ENCODE peak calls at places on chromosomes 7 and 10, in eight cellular contexts. U is ascending aorta, Z is colonic mucosa, F is left ventricle myocardium inferior, A is Peyer's patch, J is NT2/D1, B is GM23338, H is heart left ventricle. W is an unnamed sample.
A peak's percentile ranks its signal among the peaks of the same experiment; 100 is the strongest.

GRCh38 chr7:77759294-77759889 is 38.8 kb downstream of the TMEM60 start:
- DNase-seq in U (peak; percentile 78), Z (peak; percentile 85), F (no peak), A (no peak), J (peak; percentile 51), B (peak; percentile 84), H (no peak), W (peak; percentile 67)

GRCh38 chr10:59557052-59557451 is 152.6 kb downstream of the SLC16A9 start:
- DNase-seq in U (no peak), Z (no peak), F (no peak), A (no peak), J (peak; percentile 18), B (peak; percentile 77), H (no peak), W (no peak)

GRCh38 chr10:89274928-89275327 is 23.4 kb upstream of the LIPA start:
- DNase-seq in U (no peak), Z (no peak), F (no peak), A (no peak), J (no peak), B (no peak), H (no peak), W (no peak)

GRCh38 chr10:29687411-29688160 is 52.8 kb upstream of the SVIL start:
- DNase-seq in U (no peak), Z (no peak), F (no peak), A (no peak), J (no peak), B (peak; percentile 38), H (no peak), W (no peak)

GRCh38 chr10:98273454-98273850 is 5.5 kb upstream of the LOXL4 start:
- DNase-seq in U (peak; percentile 39), Z (no peak), F (no peak), A (no peak), J (no peak), B (no peak), H (no peak), W (no peak)

GRCh38 chr7:40500209-40500608 is 365.4 kb downstream of the SUGCT start:
- DNase-seq in U (no peak), Z (no peak), F (no peak), A (no peak), J (no peak), B (no peak), H (peak; percentile 29), W (no peak)

GRCh38 chr7:35011085-35011484 is 26.2 kb downstream of the DPY19L1 start:
- DNase-seq in U (no peak), Z (no peak), F (no peak), A (no peak), J (no peak), B (no peak), H (no peak), W (no peak)

GRCh38 chr7:79451580-79451979 is 1.9 kb downstream of the MAGI2 start:
- DNase-seq in U (no peak), Z (no peak), F (no peak), A (no peak), J (no peak), B (no peak), H (no peak), W (no peak)

GRCh38 chr7:43750016-43750887 is 8.2 kb upstream of the BLVRA start:
- DNase-seq in U (no peak), Z (no peak), F (no peak), A (no peak), J (no peak), B (no peak), H (peak; percentile 35), W (no peak)

GRCh38 chr7:36967387-36967786 is 243.1 kb upstream of the AOAH start:
- DNase-seq in U (peak; percentile 79), Z (peak; percentile 56), F (peak; percentile 35), A (no peak), J (peak; percentile 71), B (peak; percentile 93), H (peak; percentile 62), W (peak; percentile 76)

GRCh38 chr10:78742730-78743615 is 325.8 kb upstream of the ZMIZ1 start:
- DNase-seq in U (no peak), Z (no peak), F (no peak), A (no peak), J (no peak), B (no peak), H (peak; percentile 57), W (no peak)

GRCh38 chr10:83373659-83374058 is 765.6 kb upstream of the GHITM start:
- DNase-seq in U (no peak), Z (no peak), F (no peak), A (no peak), J (peak; percentile 13), B (peak; percentile 65), H (peak; percentile 29), W (peak; percentile 11)

DNA sequence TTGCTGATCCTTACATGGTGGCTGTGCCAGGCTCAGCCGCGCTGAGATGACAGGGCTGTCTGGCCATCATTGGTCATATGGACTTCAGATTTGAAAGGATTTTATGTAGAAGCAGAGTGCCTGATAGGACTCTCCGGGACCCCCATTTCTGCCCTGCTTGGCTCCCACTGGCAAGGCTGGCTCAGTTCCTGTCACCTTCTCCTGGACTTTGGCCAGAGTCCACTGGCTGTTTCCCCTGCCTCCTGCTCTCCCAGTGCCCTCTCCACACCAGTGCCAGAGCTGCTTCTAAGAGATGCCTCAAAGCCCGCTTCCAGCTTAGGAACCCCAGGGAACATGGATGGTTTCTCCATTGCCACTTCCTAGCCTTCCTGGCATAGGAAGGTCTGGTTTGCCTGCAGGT is 5.1 kb upstream of the SH2D4B start:
- DNase-seq in U (no peak), Z (no peak), F (no peak), A (no peak), J (no peak), B (no peak), H (no peak), W (no peak)
- H3K4me1 ChIP-seq in U (no peaks in the 10 kb centered on the region), Z (no peaks in the 10 kb centered on the region), F (peaks cover 40% of the 10 kb centered on the region), A (no peaks in the 10 kb centered on the region), J (no peaks in the 10 kb centered on the region), B (peaks cover 12% of the 10 kb centered on the region), H (peaks cover 22% of the 10 kb centered on the region), W (peaks cover 2% of the 10 kb centered on the region)

DNA sequence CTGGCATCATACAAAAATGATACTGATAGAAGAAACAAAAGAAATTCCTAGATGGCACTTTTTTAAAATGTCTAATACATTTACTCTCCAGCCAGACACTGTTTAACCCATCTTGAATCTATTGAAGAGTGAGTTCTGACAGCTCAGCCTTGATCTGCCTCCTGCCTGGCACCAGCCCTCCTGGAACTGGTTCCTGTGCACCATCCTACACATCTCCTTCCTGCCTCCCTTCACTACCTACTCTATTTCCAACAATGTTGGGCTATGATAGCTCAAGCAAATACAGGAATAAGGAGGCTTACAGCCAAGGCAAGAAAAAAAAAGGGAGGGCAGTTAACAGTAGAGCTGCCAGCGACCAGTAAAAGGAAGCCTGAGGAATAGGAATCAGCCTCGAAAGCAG is 3.2 kb downstream of the FRMPD2 start:
- DNase-seq in U (no peak), Z (no peak), F (no peak), A (no peak), J (no peak), B (no peak), H (no peak), W (no peak)
- H3K4me1 ChIP-seq in U (no peaks in the 10 kb centered on the region), Z (no peaks in the 10 kb centered on the region), F (no peaks in the 10 kb centered on the region), A (no peaks in the 10 kb centered on the region), J (peaks cover 7% of the 10 kb centered on the region), B (no peaks in the 10 kb centered on the region), H (no peaks in the 10 kb centered on the region), W (no peaks in the 10 kb centered on the region)

DNA sequence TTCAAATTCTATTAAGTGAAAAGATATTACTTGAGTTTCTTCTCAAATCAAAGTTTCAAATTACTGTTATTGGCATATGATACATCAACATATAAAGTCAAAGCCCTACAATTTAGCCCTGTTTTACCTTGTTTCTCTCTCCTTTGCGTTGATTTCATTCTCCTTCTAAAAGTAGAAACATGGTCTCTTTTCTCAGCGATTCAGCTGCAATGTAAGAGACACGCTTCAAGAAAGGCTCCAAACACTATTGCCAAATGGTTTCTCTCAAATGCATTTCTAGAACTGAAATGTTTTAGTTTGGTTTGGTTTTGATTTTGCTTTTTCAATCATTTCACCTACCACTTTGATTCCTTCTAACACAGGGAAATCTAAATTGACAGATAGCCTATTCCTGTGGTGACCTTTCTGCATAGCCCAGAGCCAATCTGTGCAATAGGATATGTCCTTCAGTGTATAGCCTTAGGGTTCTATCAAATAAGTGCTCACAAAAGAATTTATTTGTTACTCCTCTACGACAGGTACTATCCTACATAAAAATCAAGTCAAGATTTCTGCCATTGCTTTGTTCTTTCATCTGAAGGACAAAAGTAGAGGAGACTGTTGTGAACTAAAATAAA is 47.3 kb downstream of the CTNNA3 start:
- DNase-seq in U (no peak), Z (no peak), F (no peak), A (no peak), J (no peak), B (no peak), H (no peak), W (no peak)
- H3K4me1 ChIP-seq in U (no peaks in the 10 kb centered on the region), Z (no peaks in the 10 kb centered on the region), F (peaks cover 7% of the 10 kb centered on the region), A (no peaks in the 10 kb centered on the region), J (no peaks in the 10 kb centered on the region), B (no peaks in the 10 kb centered on the region), H (peaks cover 4% of the 10 kb centered on the region), W (no peaks in the 10 kb centered on the region)

DNA sequence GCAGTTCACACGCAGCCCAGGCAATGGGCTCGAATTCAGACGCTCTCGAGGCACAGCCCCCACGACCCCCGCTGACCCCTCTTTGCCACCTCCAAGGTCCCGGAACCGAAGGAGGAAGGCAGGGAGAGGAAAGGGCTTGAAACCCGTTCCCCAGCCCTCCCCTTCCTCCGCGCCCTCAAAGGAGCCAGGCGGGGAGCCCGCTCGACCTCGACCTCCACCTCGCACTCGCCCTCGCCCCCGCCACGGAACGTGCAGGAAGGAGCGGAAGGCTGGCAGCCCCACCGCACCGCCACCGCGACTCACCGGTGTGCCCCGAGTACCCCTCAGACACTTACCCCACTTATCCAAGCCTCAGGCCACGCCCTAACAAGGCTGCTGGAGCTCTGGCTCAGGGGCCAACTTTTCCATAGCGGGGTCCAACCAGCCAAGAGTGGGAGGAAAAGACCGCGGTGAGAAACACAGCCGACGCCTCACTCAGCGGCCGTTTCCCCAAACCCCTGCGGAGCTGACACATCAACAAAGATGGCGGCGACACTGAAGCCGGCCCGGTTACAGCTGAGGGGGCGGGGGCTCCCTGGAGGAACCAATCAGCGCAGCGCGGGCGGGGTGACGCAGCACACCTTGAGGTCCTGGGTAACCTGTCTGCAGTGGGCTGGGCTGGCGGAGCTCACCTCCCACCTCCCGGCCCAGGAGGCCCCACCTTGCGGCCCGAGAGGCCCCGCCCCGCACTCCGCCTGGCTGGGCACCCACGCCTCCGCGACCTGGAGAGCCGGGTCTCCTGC is at the start of gene CCDC186:
- DNase-seq in U (peak; percentile 97), Z (peak; percentile 98), F (peak; percentile 95), A (peak; percentile 99), J (peak; percentile 94), B (peak; percentile 99), H (peak; percentile 97), W (peak; percentile 92)
- H3K4me1 ChIP-seq in U (no peaks in the 10 kb centered on the region), Z (no peaks in the 10 kb centered on the region), F (peaks cover 42% of the 10 kb centered on the region), A (no peaks in the 10 kb centered on the region), J (no peaks in the 10 kb centered on the region), B (peaks cover 10% of the 10 kb centered on the region), H (peaks cover 9% of the 10 kb centered on the region), W (no peaks in the 10 kb centered on the region)

GRCh38 chr10:33293081-33293480 is 41.4 kb downstream of the NRP1 start:
- DNase-seq in U (no peak), Z (no peak), F (no peak), A (no peak), J (no peak), B (no peak), H (no peak), W (no peak)
- H3K4me1 ChIP-seq in U (peaks cover 11% of the 10 kb centered on the region), Z (no peaks in the 10 kb centered on the region), F (peaks cover 100% of the 10 kb centered on the region), A (no peaks in the 10 kb centered on the region), J (no peaks in the 10 kb centered on the region), B (peaks cover 14% of the 10 kb centered on the region), H (peaks cover 90% of the 10 kb centered on the region), W (no peaks in the 10 kb centered on the region)

GRCh38 chr7:100540073-100540723 is 1.2 kb downstream of the AGFG2 start:
- DNase-seq in U (no peak), Z (peak; percentile 85), F (no peak), A (peak; percentile 59), J (no peak), B (no peak), H (no peak), W (no peak)
- H3K4me1 ChIP-seq in U (peaks cover 12% of the 10 kb centered on the region), Z (peaks cover 18% of the 10 kb centered on the region), F (peaks cover 41% of the 10 kb centered on the region), A (peaks cover 2% of the 10 kb centered on the region), J (peaks cover 6% of the 10 kb centered on the region), B (peaks cover 42% of the 10 kb centered on the region), H (peaks cover 25% of the 10 kb centered on the region), W (peaks cover 4% of the 10 kb centered on the region)